ENCODE peak calls at places on chromosomes 2 and 18, in five cellular contexts. M is HepG2, D is A549, Z is K562, Y is upper lobe of left lung. Q is an unnamed sample.

GRCh38 chr18:9771977-9772660 is 64.0 kb downstream of the RAB31 start:
- ATAC-seq in D (no peak), Z (no peak), M (no peak), Y (peak), Q (peak)

GRCh38 chr2:200155652-200156051 is 150.8 kb upstream of the SPATS2L start:
- ATAC-seq in Z (no peak), Y (no peak), M (no peak), D (no peak), Q (no peak)

GRCh38 chr2:196783431-196784094 is 15.9 kb downstream of the GTF3C3 start:
- ATAC-seq in D (no peak), M (no peak), Z (no peak), Y (no peak), Q (no peak)

GRCh38 chr2:36380624-36381481 is 25.3 kb downstream of the CRIM1 start:
- ATAC-seq in Z (no peak), Y (peak), D (peak), M (peak), Q (peak)

GRCh38 chr18:56380682-56381081 is 257.7 kb downstream of the TXNL1 start:
- ATAC-seq in D (no peak), Z (no peak), Y (no peak), M (no peak), Q (no peak)

GRCh38 chr2:12199661-12200258 is 453.3 kb downstream of the LPIN1 start:
- ATAC-seq in D (no peak), M (no peak), Y (no peak), Z (no peak), Q (no peak)

GRCh38 chr2:197435598-197436435 is 989 bp upstream of the SF3B1 start:
- ATAC-seq in Y (no peak), M (peak), D (no peak), Z (peak), Q (no peak)

GRCh38 chr2:148416248-148416647 is 228.3 kb upstream of the EPC2 start:
- ATAC-seq in M (peak), Z (no peak), D (no peak), Y (no peak), Q (no peak)

GRCh38 chr18:58715540-58715939 is 44.3 kb downstream of the MALT1 start:
- ATAC-seq in Y (no peak), D (no peak), Z (no peak), M (no peak), Q (no peak)

GRCh38 chr2:191366199-191366598 is 121.0 kb downstream of the MYO1B start:
- ATAC-seq in Z (no peak), M (no peak), Y (no peak), D (no peak), Q (peak)

GRCh38 chr2:9735335-9735734 is 104.5 kb upstream of the YWHAQ start:
- ATAC-seq in D (no peak), M (no peak), Z (no peak), Y (no peak), Q (no peak)

GRCh38 chr18:13520306-13520705 is 206.1 kb downstream of the FAM210A start:
- ATAC-seq in Y (no peak), D (no peak), M (no peak), Z (no peak), Q (peak)

GRCh38 chr2:50315366-50315765 is 716.6 kb downstream of the NRXN1 start:
- ATAC-seq in Z (no peak), D (no peak), Y (no peak), M (no peak), Q (no peak)

GRCh38 chr2:161604901-161605300 is 19.3 kb upstream of the SLC4A10 start:
- ATAC-seq in M (no peak), Z (no peak), D (no peak), Y (no peak), Q (no peak)

GRCh38 chr2:213723707-213724106 is 439.4 kb downstream of the SPAG16 start:
- ATAC-seq in M (no peak), Z (no peak), Y (no peak), D (no peak), Q (no peak)

GRCh38 chr2:213726101-213726500 is 441.8 kb downstream of the SPAG16 start:
- ATAC-seq in Z (no peak), D (no peak), Y (no peak), M (peak), Q (no peak)

GRCh38 chr2:213723051-213723560 is 438.8 kb downstream of the SPAG16 start:
- ATAC-seq in M (no peak), Z (no peak), D (no peak), Y (no peak), Q (no peak)

DNA sequence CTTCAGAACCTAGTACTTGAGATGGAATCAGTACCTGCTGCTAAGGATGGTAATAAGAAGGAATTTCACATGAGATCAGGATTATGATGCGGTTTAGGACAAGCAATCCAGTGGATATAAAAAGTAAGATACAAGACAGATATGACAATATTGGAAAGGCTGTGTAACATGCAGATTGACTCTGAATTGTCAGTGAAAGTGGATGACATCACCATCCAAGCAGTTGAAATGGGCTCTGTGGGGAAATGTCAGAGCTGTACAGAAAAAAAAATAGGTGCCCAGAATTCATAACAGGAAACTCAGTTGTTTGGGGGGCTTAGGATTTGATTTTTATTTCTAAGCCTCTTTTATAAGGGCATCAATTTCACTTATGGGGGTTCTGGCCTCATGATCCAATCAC is 438.3 kb downstream of the SPAG16 start:
- ATAC-seq in D (no peak), Y (no peak), Z (no peak), M (no peak), Q (no peak)
- TF ChIP-seq EP300 in D (no peak), Y (no peak), Z (no peak), M (no peak), Q (no peak)

GRCh38 chr2:60514886-60515407 is 38.5 kb downstream of the BCL11A start:
- ATAC-seq in M (no peak), Z (no peak), D (no peak), Y (no peak), Q (no peak)

GRCh38 chr2:60517441-60517840 is 36.0 kb downstream of the BCL11A start:
- ATAC-seq in D (no peak), Y (no peak), M (no peak), Z (no peak), Q (peak)

GRCh38 chr2:60516826-60517225 is 36.6 kb downstream of the BCL11A start:
- ATAC-seq in D (no peak), Y (no peak), M (no peak), Z (no peak), Q (no peak)

GRCh38 chr2:60516383-60516811 is 37.1 kb downstream of the BCL11A start:
- ATAC-seq in D (no peak), Y (no peak), Z (no peak), M (no peak), Q (no peak)

GRCh38 chr2:60515751-60516226 is 37.7 kb downstream of the BCL11A start:
- ATAC-seq in M (no peak), D (no peak), Z (peak), Y (peak), Q (no peak)
- TF ChIP-seq EP300 in M (no peak), D (no peak), Z (no peak), Y (no peak), Q (no peak)

GRCh38 chr2:237296756-237297155 is 117.2 kb downstream of the COL6A3 start:
- ATAC-seq in Z (no peak), Y (no peak), M (no peak), D (no peak), Q (peak)

GRCh38 chr2:237297421-237298155 is 116.4 kb downstream of the COL6A3 start:
- ATAC-seq in M (peak), Y (no peak), D (no peak), Z (no peak), Q (no peak)

GRCh38 chr2:237299897-237300296 is 114.1 kb downstream of the COL6A3 start:
- ATAC-seq in Y (no peak), D (no peak), M (no peak), Z (no peak), Q (no peak)

GRCh38 chr2:237300755-237301154 is 113.2 kb downstream of the COL6A3 start:
- ATAC-seq in M (no peak), Z (no peak), D (no peak), Y (no peak), Q (no peak)

GRCh38 chr2:237298323-237299118 is 115.4 kb downstream of the COL6A3 start:
- ATAC-seq in M (no peak), Z (no peak), D (no peak), Y (peak), Q (no peak)
- TF ChIP-seq EP300 in M (no peak), Z (no peak), D (no peak), Y (no peak), Q (no peak)

DNA sequence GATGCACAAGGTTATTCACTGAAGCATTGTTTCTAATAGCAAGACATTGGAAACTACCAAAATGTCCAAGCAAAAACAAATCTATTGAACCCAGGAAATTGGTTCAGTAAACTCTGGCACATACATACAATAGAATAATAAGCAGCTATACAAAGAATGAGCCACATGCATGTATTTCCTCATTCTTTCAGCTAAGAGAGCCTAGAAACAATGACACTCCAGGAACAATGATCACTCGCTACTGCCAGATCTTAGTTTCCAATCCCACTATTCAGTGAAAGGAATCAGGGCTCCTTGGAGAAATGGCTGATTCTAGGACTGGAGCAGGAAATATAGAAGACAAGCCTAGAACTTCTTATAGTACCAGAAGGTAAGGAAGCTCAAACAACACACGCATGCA is 221.9 kb upstream of the AGAP1 start:
- ATAC-seq in M (no peak), D (no peak), Z (no peak), Y (no peak), Q (no peak)
- TF ChIP-seq EP300 in M (no peak), D (no peak), Z (no peak), Y (no peak), Q (no peak)

DNA sequence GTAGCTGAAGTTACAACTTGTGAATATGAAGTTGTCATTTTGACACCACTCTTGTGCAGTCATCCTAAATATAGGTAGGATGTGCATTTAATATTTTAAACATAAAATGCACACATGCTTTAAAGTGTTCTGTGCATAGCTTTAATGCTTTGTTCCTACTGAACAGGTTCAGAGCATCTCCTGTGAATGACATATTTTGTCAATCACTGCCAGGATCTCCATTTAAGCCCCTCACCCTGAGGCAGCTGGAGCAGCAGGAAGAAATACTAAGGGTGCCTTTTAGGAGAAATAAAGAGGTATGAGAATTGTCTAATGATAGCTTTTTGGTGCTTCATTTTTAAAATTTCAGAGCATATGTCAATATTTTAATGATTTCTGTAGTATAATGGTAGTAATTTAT is 14.7 kb downstream of the ERLEC1 start:
- ATAC-seq in Z (no peak), D (no peak), Y (no peak), M (no peak), Q (no peak)
- TF ChIP-seq EP300 in Z (no peak), D (no peak), Y (no peak), M (no peak), Q (no peak)

Q was measured in gastroesophageal sphincter.